ENCODE peak calls at places on chromosomes 6 and 20, in eight cellular contexts. X, F, U, J, T, W, R and N are unnamed samples.

GRCh38 chr6:72861935-72862432 is 240.1 kb downstream of the KCNQ5 start:
- DNase-seq in F (peak; percentile 65), W (no peak), J (no peak), R (no peak), T (peak; percentile 66), X (peak; percentile 57), U (no peak), N (no peak)

GRCh38 chr6:82818727-82819126 is 246.9 kb downstream of the UBE3D start:
- DNase-seq in T (no peak), J (peak; percentile 46), U (no peak), F (peak; percentile 83), R (no peak), W (peak; percentile 38), X (peak; percentile 49), N (no peak)

GRCh38 chr6:39204646-39205244 is 24.5 kb downstream of the KCNK5 start:
- DNase-seq in J (no peak), W (no peak), X (no peak), T (no peak), U (no peak), R (peak; percentile 83), F (no peak), N (no peak)

GRCh38 chr6:23245559-23245958 is 676.2 kb downstream of the HDGFL1 start:
- DNase-seq in U (no peak), W (no peak), X (peak; percentile 6), J (no peak), R (no peak), F (peak; percentile 34), T (no peak), N (no peak)

GRCh38 chr6:113397229-113397628 is 459.9 kb upstream of the MARCKS start:
- DNase-seq in X (peak; percentile 43), T (no peak), R (no peak), J (no peak), U (no peak), W (no peak), F (peak; percentile 70), N (no peak)

GRCh38 chr20:33301192-33301930 is 18.3 kb downstream of the BPIFB1 start:
- DNase-seq in X (peak; percentile 6), U (no peak), W (no peak), F (peak; percentile 30), T (no peak), R (no peak), J (no peak), N (no peak)

GRCh38 chr6:111985202-111985731 is 68.6 kb upstream of the CCN6 start:
- DNase-seq in X (peak; percentile 79), R (no peak), W (peak; percentile 65), J (peak; percentile 59), F (peak; percentile 99), U (no peak), T (no peak), N (no peak)

GRCh38 chr6:109296971-109297372 is 85.3 kb downstream of the CD164 start:
- DNase-seq in U (no peak), F (no peak), W (no peak), X (no peak), J (no peak), T (no peak), R (no peak), N (no peak)

GRCh38 chr6:110781522-110782200 is 33.6 kb downstream of the CDK19 start:
- DNase-seq in J (no peak), F (peak; percentile 7), X (peak; percentile 2), W (no peak), R (no peak), U (no peak), T (no peak), N (no peak)

GRCh38 chr20:44959896-44960852 is at the start of gene TOMM34:
- DNase-seq in F (peak; percentile 90), R (peak; percentile 97), U (peak; percentile 93), J (peak; percentile 60), X (peak; percentile 90), W (peak; percentile 97), T (peak; percentile 96), N (peak; percentile 96)

GRCh38 chr6:72826744-72827438 is 205.0 kb downstream of the KCNQ5 start:
- DNase-seq in F (peak; percentile 90), U (no peak), X (peak; percentile 88), J (no peak), W (no peak), R (no peak), T (no peak), N (no peak)

GRCh38 chr6:44176130-44176934 is 17.7 kb downstream of the CAPN11 start:
- DNase-seq in U (no peak), F (no peak), X (no peak), T (no peak), J (no peak), W (no peak), R (no peak), N (no peak)

GRCh38 chr6:106883808-106884262 is 90.7 kb downstream of the CD24 start:
- DNase-seq in X (no peak), U (no peak), J (no peak), R (peak; percentile 26), W (no peak), F (no peak), T (no peak), N (no peak)

GRCh38 chr6:71454083-71454482 is 165.5 kb downstream of the OGFRL1 start:
- DNase-seq in J (no peak), T (no peak), W (no peak), F (no peak), U (no peak), R (no peak), X (no peak), N (no peak)

GRCh38 chr6:167683028-167683862 is 143.5 kb upstream of the AFDN start:
- DNase-seq in X (peak; percentile 97), U (no peak), F (peak; percentile 93), R (no peak), J (no peak), T (peak; percentile 69), W (peak; percentile 12), N (no peak)

GRCh38 chr20:24337074-24337473 is 132.4 kb upstream of the SYNDIG1 start:
- DNase-seq in J (peak; percentile 13), R (peak; percentile 7), X (no peak), F (peak; percentile 36), U (no peak), W (peak; percentile 14), T (no peak), N (no peak)

GRCh38 chr6:129921169-129921817 is 60.2 kb upstream of the TMEM244 start:
- DNase-seq in U (no peak), T (no peak), F (no peak), X (no peak), J (no peak), W (no peak), R (no peak), N (no peak)

GRCh38 chr20:34083137-34083536 is 28.9 kb downstream of the EIF2S2 start:
- DNase-seq in X (peak; percentile 96), T (peak; percentile 89), F (peak; percentile 99), J (peak; percentile 61), U (no peak), W (peak; percentile 69), R (no peak), N (peak; percentile 90)

GRCh38 chr6:151063339-151063738 is 176.4 kb upstream of the AKAP12 start:
- DNase-seq in F (peak; percentile 96), X (peak; percentile 59), T (no peak), J (no peak), U (no peak), R (no peak), W (no peak), N (no peak)

DNA sequence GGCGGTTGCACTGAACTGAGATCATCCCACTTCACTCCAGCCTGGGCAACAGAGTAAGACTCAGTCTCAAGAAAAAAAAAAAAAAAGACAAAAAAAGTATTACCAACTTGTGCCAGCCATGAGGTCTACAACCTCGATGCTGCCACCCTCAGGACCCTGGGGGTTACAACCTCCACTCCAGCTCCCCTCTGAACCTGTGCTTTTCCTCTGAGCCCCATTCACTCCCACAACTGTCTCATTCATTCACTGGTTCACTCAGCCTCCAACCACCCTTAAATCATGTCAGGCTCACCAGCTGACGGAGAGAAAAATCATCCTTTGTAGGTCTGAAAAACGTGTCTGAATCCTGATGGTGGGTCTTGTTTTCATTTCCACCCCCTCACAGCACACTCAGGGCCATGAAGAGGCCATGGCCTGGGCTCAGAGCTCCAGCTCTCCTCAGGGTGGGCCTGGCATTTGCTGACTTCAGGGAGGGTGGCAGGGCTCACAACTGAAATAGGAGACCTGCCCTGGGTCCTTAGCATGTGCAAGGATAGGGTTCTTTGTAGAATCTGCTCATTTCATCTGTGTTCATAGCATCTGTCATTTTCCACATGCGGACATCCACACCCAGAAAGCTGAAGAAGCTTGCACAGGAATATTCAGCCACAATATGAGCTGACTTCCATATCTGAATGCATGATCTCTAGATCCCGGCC is 1.9 kb upstream of the ULBP1 start:
- DNase-seq in X (peak; percentile 21), J (no peak), T (no peak), W (no peak), R (peak; percentile 62), U (no peak), F (no peak), N (no peak)
- TF ChIP-seq CTCF in X (peak; percentile 21), J (peak; percentile 15), T (no peak), W (peak; percentile 41), R (peak; percentile 45), U (peak; percentile 31), F (peak; percentile 8), N (no peak)

GRCh38 chr6:26327450-26328264 is 37.3 kb upstream of the BTN3A2 start:
- DNase-seq in U (peak; percentile 72), W (peak; percentile 79), F (peak; percentile 68), T (no peak), R (peak; percentile 83), X (peak; percentile 80), J (no peak), N (no peak)
- H3K4me3 ChIP-seq in U (peak overlapping the region; percentile 51), W (peak overlapping the region; percentile 85), F (peak overlapping the region; percentile 60), T (no peak overlapping the region), R (peak overlapping the region; percentile 90), X (peak overlapping the region; percentile 44), J (peak overlapping the region; percentile 53), N (no peak overlapping the region)

GRCh38 chr6:12286381-12287132 is 3.6 kb upstream of the EDN1 start:
- DNase-seq in T (no peak), F (no peak), J (no peak), X (peak; percentile 45), U (no peak), R (no peak), W (no peak), N (no peak)
- TF ChIP-seq CTCF in T (no peak), F (no peak), J (no peak), X (no peak), U (no peak), R (no peak), W (no peak), N (no peak)

GRCh38 chr6:137105375-137105774 is 60.6 kb upstream of the IL20RA start:
- DNase-seq in X (no peak), F (no peak), W (no peak), U (no peak), R (no peak), T (no peak), J (no peak), N (no peak)

GRCh38 chr6:137099689-137100398 is 55.1 kb upstream of the IL20RA start:
- DNase-seq in F (no peak), X (no peak), W (no peak), R (no peak), T (no peak), U (no peak), J (no peak), N (no peak)

GRCh38 chr6:137102851-137103492 is 58.2 kb upstream of the IL20RA start:
- DNase-seq in X (no peak), U (peak; percentile 88), J (no peak), R (no peak), T (no peak), W (no peak), F (no peak), N (no peak)

GRCh38 chr6:137104926-137105325 is 60.2 kb upstream of the IL20RA start:
- DNase-seq in F (no peak), T (no peak), J (no peak), X (no peak), U (no peak), W (no peak), R (no peak), N (no peak)

GRCh38 chr6:137102050-137102848 is 57.5 kb upstream of the IL20RA start:
- DNase-seq in X (no peak), F (no peak), U (peak; percentile 77), R (no peak), J (no peak), T (no peak), W (no peak), N (no peak)
- H3K4me3 ChIP-seq in X (no peak overlapping the region), F (no peak overlapping the region), U (no peak overlapping the region), R (no peak overlapping the region), J (no peak overlapping the region), T (no peak overlapping the region), W (no peak overlapping the region), N (no peak overlapping the region)